ENCODE peak calls at places on chromosomes 16 and 17, in six cellular contexts. I, C, H, Z, M and Q are unnamed samples.

GRCh38 chr16:7492122-7492521 is 159.5 kb downstream of the RBFOX1 start:
- DNase-seq in C (no peak), M (no peak), H (no peak), Z (no peak), I (no peak), Q (no peak)

GRCh38 chr16:49464877-49465504 is 91.4 kb downstream of the C16orf78 start:
- DNase-seq in I (no peak), Z (peak), C (no peak), M (peak), H (peak), Q (no peak)

GRCh38 chr17:75783069-75783783 is 1.4 kb upstream of the UNK start:
- DNase-seq in C (no peak), M (no peak), H (no peak), Z (no peak), I (peak), Q (peak)

GRCh38 chr16:67658849-67659674 is 998 bp downstream of the ACD start:
- DNase-seq in C (no peak), Z (no peak), H (no peak), I (no peak), M (no peak), Q (no peak)

GRCh38 chr17:55238931-55239297 is 25.8 kb upstream of the HLF start:
- DNase-seq in I (no peak), M (no peak), C (peak), Z (peak), H (peak), Q (peak)

GRCh38 chr16:25258856-25259179 is 1.2 kb upstream of the ZKSCAN2 start:
- DNase-seq in C (no peak), H (no peak), M (no peak), Z (no peak), I (no peak), Q (no peak)

GRCh38 chr17:49996495-49997255 is 1.7 kb upstream of the DLX3 start:
- DNase-seq in Z (peak), I (peak), C (peak), M (peak), H (peak), Q (no peak)

GRCh38 chr17:76345377-76345945 is 8.3 kb downstream of the PRPSAP1 start:
- DNase-seq in C (no peak), I (no peak), H (no peak), M (no peak), Z (no peak), Q (peak)

GRCh38 chr17:56756536-56756935 is 77.2 kb downstream of the C17orf67 start:
- DNase-seq in Z (no peak), C (peak), M (no peak), I (peak), H (no peak), Q (peak)

GRCh38 chr17:44257815-44258750 is 9.9 kb downstream of the SLC4A1 start:
- DNase-seq in Z (no peak), I (no peak), M (no peak), C (no peak), H (no peak), Q (no peak)

GRCh38 chr17:29215717-29216116 is 30.9 kb upstream of the CRYBA1 start:
- DNase-seq in H (no peak), I (no peak), M (no peak), Z (no peak), C (no peak), Q (no peak)

GRCh38 chr16:13633381-13633861 is 286.5 kb upstream of the ERCC4 start:
- DNase-seq in C (no peak), M (no peak), H (no peak), Z (no peak), I (no peak), Q (no peak)

GRCh38 chr17:15298176-15298575 is 33.0 kb upstream of the PMP22 start:
- DNase-seq in Z (no peak), H (no peak), I (no peak), M (no peak), C (no peak), Q (no peak)

GRCh38 chr16:70686376-70687171 is 721 bp upstream of the MTSS2 start:
- DNase-seq in C (no peak), M (no peak), Z (no peak), H (no peak), I (no peak), Q (no peak)

GRCh38 chr17:3003401-3004149 is 59.8 kb downstream of the OR1D5 start:
- DNase-seq in M (no peak), Z (no peak), C (no peak), I (no peak), H (no peak), Q (no peak)

GRCh38 chr17:28949185-28950016 is 1.9 kb downstream of the PHF12 start:
- DNase-seq in I (peak), C (peak), H (peak), M (peak), Z (peak), Q (no peak)

GRCh38 chr17:44108440-44109311 is 14.8 kb downstream of the HDAC5 start:
- DNase-seq in C (peak), I (no peak), M (no peak), H (no peak), Z (peak), Q (peak)

GRCh38 chr17:1720856-1721386 is 3.6 kb upstream of the WDR81 start:
- DNase-seq in C (peak), Z (no peak), M (peak), H (peak), I (peak), Q (peak)

GRCh38 chr16:48353565-48354163 is 31.5 kb downstream of the SIAH1 start:
- DNase-seq in I (peak), Z (peak), C (peak), M (peak), H (peak), Q (peak)

GRCh38 chr16:48352648-48353347 is 32.4 kb downstream of the SIAH1 start:
- DNase-seq in M (no peak), Z (no peak), C (no peak), H (no peak), I (no peak), Q (no peak)

GRCh38 chr16:48347191-48347860 is 37.9 kb downstream of the SIAH1 start:
- DNase-seq in M (no peak), C (no peak), I (no peak), H (no peak), Z (no peak), Q (no peak)

GRCh38 chr16:48347980-48348379 is 37.2 kb downstream of the SIAH1 start:
- DNase-seq in I (no peak), Z (no peak), M (no peak), C (no peak), H (no peak), Q (no peak)

GRCh38 chr16:48350716-48351115 is 34.5 kb downstream of the SIAH1 start:
- DNase-seq in C (no peak), M (no peak), H (no peak), Z (no peak), I (no peak), Q (no peak)
- TF ChIP-seq JUN in C (no peak), M (no peak), H (no peak), Z (no peak), I (no peak), Q (no peak)

DNA sequence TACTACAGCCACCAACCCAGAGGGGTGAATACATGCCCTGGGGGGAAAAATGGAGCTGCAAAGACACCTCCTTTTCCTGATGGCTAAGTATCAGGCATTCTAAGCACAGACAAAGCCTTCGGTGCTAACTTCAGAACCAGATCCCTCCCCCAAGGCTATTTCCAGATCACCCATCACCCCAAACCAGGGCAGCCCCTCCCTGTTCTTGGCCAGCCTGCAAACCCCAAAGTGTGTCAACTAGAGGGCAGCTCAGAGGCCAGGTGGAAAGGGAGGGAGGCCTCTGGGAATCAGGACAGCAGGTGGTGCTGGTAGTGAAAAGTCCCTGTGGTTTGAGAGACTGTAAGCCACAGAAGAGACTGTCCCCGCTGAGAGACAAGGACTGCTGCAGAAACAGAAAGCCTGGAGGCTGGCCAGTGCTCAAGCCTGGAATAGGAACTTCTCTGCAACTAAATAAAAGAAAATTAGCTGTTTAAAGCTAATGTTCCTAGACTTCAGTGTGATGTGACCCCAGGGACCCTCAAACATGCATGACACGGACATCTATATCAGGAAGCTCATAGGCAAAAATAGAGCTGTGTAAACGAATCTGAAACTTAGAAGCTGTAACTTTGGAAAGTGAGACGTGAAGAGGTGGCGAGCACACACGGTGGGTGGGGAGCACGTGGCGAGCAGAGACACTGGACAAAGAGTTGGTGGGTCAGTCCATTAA is 9.1 kb downstream of the TUBG1 start:
- DNase-seq in M (peak), C (peak), I (no peak), Z (peak), H (peak), Q (peak)
- TF ChIP-seq JUN in M (no peak), C (peak), I (no peak), Z (no peak), H (no peak), Q (no peak)

GRCh38 chr16:23120562-23120961 is 28.7 kb downstream of the USP31 start:
- DNase-seq in M (no peak), H (no peak), C (no peak), Z (no peak), I (no peak), Q (no peak)

GRCh38 chr16:23122107-23122506 is 27.1 kb downstream of the USP31 start:
- DNase-seq in I (no peak), H (no peak), M (no peak), C (no peak), Z (no peak), Q (no peak)

GRCh38 chr16:23121024-23121423 is 28.2 kb downstream of the USP31 start:
- DNase-seq in Z (no peak), H (no peak), I (no peak), C (no peak), M (no peak), Q (no peak)

GRCh38 chr16:23124315-23124714 is 24.9 kb downstream of the USP31 start:
- DNase-seq in Z (no peak), I (peak), M (no peak), H (no peak), C (peak), Q (no peak)

DNA sequence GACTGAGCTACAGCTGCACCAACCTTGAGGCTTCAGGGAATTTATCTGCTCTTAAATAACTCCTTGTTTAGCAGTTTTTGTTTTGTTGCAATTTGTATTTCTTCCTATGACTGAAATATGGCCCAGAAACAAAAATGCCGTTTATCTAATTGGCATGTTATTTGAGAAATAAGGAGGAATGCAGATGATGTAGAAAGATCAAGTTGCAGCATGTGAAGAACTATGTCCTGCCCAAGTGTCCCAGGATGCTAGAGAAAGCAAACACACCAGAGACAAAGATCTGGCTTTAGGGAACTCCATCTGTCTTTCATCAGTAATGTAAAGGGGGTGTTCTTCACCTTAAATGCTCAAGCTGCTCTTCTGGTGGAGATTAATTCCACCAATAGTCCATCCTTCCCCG is 29.7 kb downstream of the USP31 start:
- DNase-seq in H (no peak), C (no peak), I (no peak), Z (no peak), M (no peak), Q (no peak)
- TF ChIP-seq JUN in H (no peak), C (no peak), I (no peak), Z (no peak), M (no peak), Q (no peak)

GRCh38 chr17:16319969-16320368 is 33.3 kb downstream of the CENPV start:
- DNase-seq in Z (no peak), M (no peak), H (no peak), C (no peak), I (no peak), Q (no peak)

GRCh38 chr17:16325964-16326363 is 27.3 kb downstream of the CENPV start:
- DNase-seq in M (no peak), I (no peak), C (no peak), H (no peak), Z (no peak), Q (no peak)

GRCh38 chr17:16327018-16327417 is 26.3 kb downstream of the CENPV start:
- DNase-seq in M (no peak), Z (no peak), I (no peak), C (no peak), H (no peak), Q (no peak)

DNA sequence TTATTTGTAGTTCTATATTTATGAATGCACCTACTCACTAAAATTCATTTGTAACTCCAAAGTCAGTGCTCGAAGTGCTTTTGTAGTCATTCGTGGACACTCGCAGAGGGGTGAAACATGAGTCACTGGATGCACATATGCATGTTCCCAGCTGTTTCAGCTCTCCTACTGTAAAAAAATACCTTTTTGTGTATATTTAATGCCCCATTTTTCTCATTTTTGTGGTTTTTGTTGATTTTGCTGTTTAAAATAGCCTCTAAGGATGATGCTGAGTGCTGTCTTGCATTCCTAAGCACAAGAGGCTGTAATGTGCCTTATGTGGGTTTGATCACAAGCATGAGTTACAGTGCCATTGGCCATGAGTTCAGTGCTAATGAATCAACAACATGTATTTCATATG is 30.6 kb downstream of the CENPV start:
- DNase-seq in Z (no peak), I (no peak), H (no peak), M (no peak), C (no peak), Q (no peak)
- TF ChIP-seq JUN in Z (no peak), I (no peak), H (no peak), M (no peak), C (no peak), Q (no peak)